ENCODE peak calls at places on chromosomes 4 and X, in four cellular contexts. D, Q, R and Z are unnamed samples.

GRCh38 chr4:47075241-47075640 is 43.9 kb downstream of the GABRB1 start:
- DNase-seq in Q (no peak), R (no peak), D (no peak), Z (no peak)

GRCh38 chr4:83054928-83055327 is 19.9 kb downstream of the COPS4 start:
- DNase-seq in Q (no peak), D (no peak), R (no peak), Z (no peak)

GRCh38 chr4:85039526-85039925 is 73.0 kb upstream of the WDFY3 start:
- DNase-seq in R (no peak), Q (no peak), D (no peak), Z (no peak)

GRCh38 chrX:123267220-123267619 is 83.1 kb downstream of the GRIA3 start:
- DNase-seq in Q (no peak), D (no peak), R (no peak), Z (no peak)

GRCh38 chrX:66149519-66149918 is 14.5 kb upstream of the HEPH start:
- DNase-seq in Q (no peak), D (no peak), R (no peak), Z (no peak)

GRCh38 chr4:6910340-6910959 is 824 bp downstream of the TBC1D14 start:
- DNase-seq in D (no peak), Q (no peak), R (peak; percentile 62), Z (no peak)

GRCh38 chr4:26993541-26993940 is 132.9 kb downstream of the STIM2 start:
- DNase-seq in R (no peak), Q (no peak), D (no peak), Z (no peak)

GRCh38 chr4:187276786-187277408 is 553.2 kb upstream of the FAT1 start:
- DNase-seq in Q (no peak), D (no peak), R (no peak), Z (no peak)